ENCODE peak calls at places on chromosomes 2 and 18, in seven cellular contexts. M is left kidney; A is heart left ventricle; P is stimulated activated CD8-positive, alpha-beta memory T cell treated with anti-CD3 and anti-CD28 coated beads, Interleukin-4, amount 100 ng/mL, for 48 hours; T is hypothalamus; O is ACHN; G is substantia nigra. V is an unnamed sample.

GRCh38 chr18:5444269-5444668 is 99.5 kb downstream of the EPB41L3 start:
- DNase-seq in G (no peak), T (no peak), A (no peak), P (no peak), O (no peak), M (no peak), V (no peak)

GRCh38 chr2:165814473-165814872 is 20.4 kb upstream of the GALNT3 start:
- DNase-seq in M (no peak), P (no peak), T (no peak), O (no peak), G (no peak), A (no peak), V (no peak)

GRCh38 chr2:94986392-94986963 is 39.0 kb upstream of the MAL start:
- DNase-seq in M (peak; percentile 90), A (peak; percentile 45), G (peak; percentile 36), O (peak; percentile 80), P (peak; percentile 66), T (no peak), V (peak; percentile 84)

GRCh38 chr2:33577084-33577483 is 22.0 kb downstream of the FAM98A start:
- DNase-seq in O (no peak), A (no peak), P (no peak), G (peak; percentile 7), M (no peak), T (no peak), V (no peak)

GRCh38 chr2:75560768-75561565 is at the start of gene EVA1A:
- DNase-seq in T (no peak), A (peak; percentile 32), P (peak; percentile 41), M (peak; percentile 91), O (peak; percentile 91), G (peak; percentile 11), V (peak; percentile 82)

GRCh38 chr2:237418300-237418699 is 4.3 kb upstream of the COL6A3 start:
- DNase-seq in O (no peak), G (no peak), M (no peak), P (no peak), T (no peak), A (no peak), V (peak; percentile 47)

GRCh38 chr2:206158563-206159345 is 490 bp downstream of the NDUFS1 start:
- DNase-seq in T (no peak), O (peak; percentile 41), M (peak; percentile 67), A (no peak), G (no peak), P (no peak), V (peak; percentile 62)

GRCh38 chr2:40421643-40422297 is 30.1 kb downstream of the SLC8A1 start:
- DNase-seq in P (no peak), M (peak; percentile 9), T (no peak), A (peak; percentile 36), G (no peak), O (no peak), V (no peak)

GRCh38 chr2:188909036-188909435 is 65.1 kb upstream of the COL3A1 start:
- DNase-seq in T (no peak), O (no peak), G (no peak), M (no peak), P (no peak), A (no peak), V (no peak)

GRCh38 chr2:20449501-20450200 is 2.8 kb downstream of the RHOB start:
- DNase-seq in P (no peak), O (no peak), G (no peak), A (no peak), T (no peak), M (no peak), V (peak; percentile 54)

GRCh38 chr2:48306409-48307284 is 223.3 kb upstream of the STON1 start:
- DNase-seq in P (no peak), T (no peak), A (no peak), M (no peak), G (no peak), O (no peak), V (peak; percentile 95)

GRCh38 chr2:69060938-69061501 is 48.0 kb downstream of the ANTXR1 start:
- DNase-seq in M (no peak), P (no peak), A (no peak), T (no peak), G (no peak), O (no peak), V (peak; percentile 23)

GRCh38 chr2:223856584-223856983 is 19.2 kb upstream of the AP1S3 start:
- DNase-seq in P (no peak), M (no peak), G (no peak), O (no peak), A (no peak), T (no peak), V (no peak)

V was measured in adipocyte.